ENCODE peak calls at places on chromosomes 12 and 14, in four cellular contexts. F, M, J and P are unnamed samples.

GRCh38 chr14:64137657-64138290 is 156.4 kb downstream of the ESR2 start:
- DNase-seq in F (no peak), M (no peak), J (no peak), P (no peak)

GRCh38 chr12:69595689-69596088 is 10.4 kb downstream of the CCT2 start:
- DNase-seq in F (no peak), M (no peak), J (no peak), P (no peak)

GRCh38 chr12:52387859-52388258 is 2.4 kb upstream of the KRT84 start:
- DNase-seq in F (no peak), M (no peak), J (no peak), P (no peak)

GRCh38 chr12:77795699-77796098 is 35.0 kb upstream of the NAV3 start:
- DNase-seq in F (no peak), M (no peak), J (no peak), P (no peak)

GRCh38 chr12:30631710-30632109 is 64.0 kb downstream of the IPO8 start:
- DNase-seq in F (no peak), M (no peak), J (no peak), P (no peak)

GRCh38 chr12:25558566-25558965 is 5.5 kb upstream of the LMNTD1 start:
- DNase-seq in F (no peak), M (no peak), J (no peak), P (no peak)

GRCh38 chr12:127125607-127126259 is 1141.2 kb upstream of the TMEM132C start:
- DNase-seq in F (no peak), M (peak; percentile 14), J (no peak), P (no peak)

GRCh38 chr14:36450550-36450949 is 69.5 kb downstream of the NKX2-1 start:
- DNase-seq in F (no peak), M (no peak), J (no peak), P (no peak)

GRCh38 chr14:30238936-30239335 is 311.3 kb upstream of the PRKD1 start:
- DNase-seq in F (no peak), M (no peak), J (no peak), P (no peak)

GRCh38 chr12:5442251-5443006 is 10.5 kb downstream of the NTF3 start:
- DNase-seq in F (no peak), M (no peak), J (no peak), P (no peak)

GRCh38 chr14:52272375-52272774 is 4.9 kb downstream of the PTGDR start:
- DNase-seq in F (no peak), M (peak; percentile 48), J (no peak), P (no peak)

GRCh38 chr14:104983231-104983721 is 2.3 kb upstream of the CLBA1 start:
- DNase-seq in F (no peak), M (no peak), J (no peak), P (no peak)

GRCh38 chr14:76405627-76406026 is 29.7 kb downstream of the ESRRB start:
- DNase-seq in F (no peak), M (no peak), J (no peak), P (no peak)

GRCh38 chr14:84963518-84963917 is 566.4 kb upstream of the FLRT2 start:
- DNase-seq in F (no peak), M (no peak), J (no peak), P (no peak)

GRCh38 chr14:100122481-100123215 is 36.8 kb downstream of the DEGS2 start:
- DNase-seq in F (no peak), M (no peak), J (no peak), P (no peak)

GRCh38 chr14:75041613-75042012 is 9.7 kb downstream of the MLH3 start:
- DNase-seq in F (no peak), M (peak; percentile 46), J (no peak), P (no peak)

GRCh38 chr12:95802482-95803264 is 12.1 kb upstream of the NTN4 start:
- DNase-seq in F (no peak), M (peak; percentile 27), J (no peak), P (no peak)

GRCh38 chr14:74546416-74546815 is 52.9 kb downstream of the ISCA2 start:
- DNase-seq in F (no peak), M (no peak), J (no peak), P (peak; percentile 38)

GRCh38 chr12:49791156-49791555 is 37.1 kb downstream of the NCKAP5L start:
- DNase-seq in F (no peak), M (no peak), J (no peak), P (no peak)

GRCh38 chr12:34398706-34399630 is 376.7 kb downstream of the ALG10 start:
- DNase-seq in F (peak; percentile 3), M (peak; percentile 1), J (peak; percentile 16), P (peak; percentile 27)

GRCh38 chr12:62683724-62684501 is 217.3 kb downstream of the MON2 start:
- DNase-seq in F (peak; percentile 85), M (peak; percentile 17), J (no peak), P (no peak)

GRCh38 chr14:103716091-103716801 is 636 bp downstream of the ZFYVE21 start:
- DNase-seq in F (peak; percentile 53), M (peak; percentile 60), J (no peak), P (peak; percentile 61)

GRCh38 chr14:103713304-103714062 is 1.8 kb downstream of the XRCC3 start:
- DNase-seq in F (no peak), M (no peak), J (no peak), P (no peak)

GRCh38 chr14:103714063-103714724 is 1.1 kb downstream of the XRCC3 start:
- DNase-seq in F (no peak), M (no peak), J (no peak), P (no peak)

GRCh38 chr14:103716899-103717411 is 1.3 kb downstream of the ZFYVE21 start:
- DNase-seq in F (no peak), M (no peak), J (no peak), P (no peak)

DNA sequence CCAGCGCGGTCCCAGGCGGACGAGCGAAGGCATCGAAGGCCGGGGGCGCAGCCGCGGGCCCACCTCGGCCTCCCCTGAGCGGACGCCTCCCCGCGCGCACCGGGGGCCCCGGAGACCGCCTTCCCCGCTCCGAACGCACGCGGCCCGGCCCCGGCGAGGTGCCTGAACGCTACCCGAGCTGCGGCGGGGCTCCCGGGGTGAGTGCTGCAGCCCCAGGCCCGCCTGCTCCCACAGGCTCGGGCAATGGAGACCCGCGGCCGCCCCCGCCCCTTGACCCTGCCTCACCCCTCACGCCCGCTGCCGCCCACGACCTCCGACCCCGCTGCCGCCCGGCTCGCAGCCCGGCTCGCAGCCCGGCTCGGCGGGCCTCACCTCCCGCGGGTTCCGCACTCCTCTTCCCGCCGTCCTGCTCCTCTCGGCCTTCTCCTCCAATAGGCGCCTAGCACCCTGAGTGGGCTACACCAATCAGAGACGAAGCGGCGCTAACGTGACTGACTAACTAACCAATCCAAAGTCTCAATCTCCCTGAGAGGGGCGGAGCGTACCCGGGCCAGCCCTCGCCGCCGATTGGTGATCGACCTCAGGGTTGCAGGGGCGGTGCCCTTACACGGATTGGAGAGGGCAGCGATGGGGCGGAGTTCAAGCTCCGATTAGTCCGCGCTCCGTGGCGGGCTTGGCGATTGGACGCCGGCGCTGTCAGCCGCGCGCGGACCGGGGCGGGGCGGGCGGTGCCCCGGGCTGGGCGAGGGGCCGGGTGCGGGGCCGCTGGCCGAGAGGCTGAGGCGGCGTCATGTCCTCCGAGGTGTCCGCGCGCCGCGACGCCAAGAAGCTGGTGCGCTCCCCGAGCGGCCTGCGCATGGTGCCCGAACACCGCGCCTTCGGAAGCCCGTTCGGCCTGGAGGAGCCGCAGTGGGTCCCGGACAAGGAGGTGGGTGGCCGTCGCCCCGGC is at the start of the genes XRCC3 and ZFYVE21:
- DNase-seq in F (peak; percentile 100), M (peak; percentile 100), J (peak; percentile 100), P (peak; percentile 99)
- TF ChIP-seq POLR2A in F (peak; percentile 81), M (peak; percentile 61), J (no peak), P (peak; percentile 77)

GRCh38 chr14:96038920-96039632 is at the start of gene C14orf132:
- DNase-seq in F (peak; percentile 84), M (peak; percentile 67), J (peak; percentile 58), P (peak; percentile 81)
- TF ChIP-seq POLR2A in F (peak; percentile 62), M (peak; percentile 46), J (no peak), P (peak; percentile 81)

DNA sequence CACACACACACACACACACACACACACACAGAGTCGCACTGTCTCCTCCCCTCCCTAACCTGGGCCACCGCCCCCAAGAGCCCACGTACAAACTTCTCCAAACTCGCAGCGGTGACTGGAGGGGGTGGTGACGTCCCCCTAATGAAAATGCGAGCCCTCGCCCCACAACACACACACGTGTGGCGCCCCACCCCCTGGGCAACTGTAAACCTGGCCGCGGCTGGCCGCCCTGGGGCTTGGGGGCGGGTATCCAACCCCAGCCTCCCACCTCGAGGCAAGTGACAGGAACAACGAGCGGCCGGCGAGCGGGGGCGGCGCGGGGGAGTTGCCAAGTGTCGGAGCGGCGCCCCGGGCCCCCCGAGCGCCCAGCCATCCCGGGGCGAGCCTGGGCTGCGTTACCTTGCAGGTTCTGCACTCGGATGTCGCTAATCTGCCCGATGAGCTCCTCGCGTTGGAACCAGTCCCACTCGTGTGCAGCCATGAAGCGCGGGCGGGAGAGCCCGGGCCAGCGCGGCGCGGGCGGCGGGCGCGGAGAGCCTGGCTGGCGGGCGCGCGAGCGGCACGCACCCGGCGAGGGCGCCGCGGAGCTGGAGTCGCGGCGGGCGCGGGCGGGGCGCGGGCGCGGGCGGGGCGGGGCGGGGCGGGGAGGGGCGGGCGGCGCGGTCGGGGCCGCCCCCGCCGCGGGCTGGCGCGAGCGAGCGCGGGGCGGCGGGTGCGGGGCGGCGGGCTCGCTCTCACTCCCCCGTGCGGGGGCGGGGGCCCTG is at the start of gene CLMN:
- DNase-seq in F (peak; percentile 60), M (peak; percentile 61), J (peak; percentile 53), P (peak; percentile 68)
- TF ChIP-seq POLR2A in F (no peak), M (peak; percentile 23), J (no peak), P (peak; percentile 56)

GRCh38 chr12:57109207-57110160 is 1.7 kb downstream of the STAT6 start:
- DNase-seq in F (no peak), M (no peak), J (no peak), P (no peak)

GRCh38 chr12:57112492-57113294 is 1.5 kb upstream of the STAT6 start:
- DNase-seq in F (no peak), M (no peak), J (peak; percentile 86), P (no peak)

GRCh38 chr12:57110189-57111045 is 745 bp downstream of the STAT6 start:
- DNase-seq in F (peak; percentile 79), M (peak; percentile 82), J (peak; percentile 68), P (peak; percentile 86)

GRCh38 chr12:57107456-57107855 is 3.7 kb downstream of the STAT6 start:
- DNase-seq in F (no peak), M (no peak), J (peak; percentile 21), P (no peak)

GRCh38 chr12:57111046-57111698 is at the start of gene STAT6:
- DNase-seq in F (peak; percentile 74), M (peak; percentile 91), J (peak; percentile 87), P (peak; percentile 87)
- TF ChIP-seq POLR2A in F (peak; percentile 63), M (peak; percentile 96), J (peak; percentile 77), P (peak; percentile 68)

DNA sequence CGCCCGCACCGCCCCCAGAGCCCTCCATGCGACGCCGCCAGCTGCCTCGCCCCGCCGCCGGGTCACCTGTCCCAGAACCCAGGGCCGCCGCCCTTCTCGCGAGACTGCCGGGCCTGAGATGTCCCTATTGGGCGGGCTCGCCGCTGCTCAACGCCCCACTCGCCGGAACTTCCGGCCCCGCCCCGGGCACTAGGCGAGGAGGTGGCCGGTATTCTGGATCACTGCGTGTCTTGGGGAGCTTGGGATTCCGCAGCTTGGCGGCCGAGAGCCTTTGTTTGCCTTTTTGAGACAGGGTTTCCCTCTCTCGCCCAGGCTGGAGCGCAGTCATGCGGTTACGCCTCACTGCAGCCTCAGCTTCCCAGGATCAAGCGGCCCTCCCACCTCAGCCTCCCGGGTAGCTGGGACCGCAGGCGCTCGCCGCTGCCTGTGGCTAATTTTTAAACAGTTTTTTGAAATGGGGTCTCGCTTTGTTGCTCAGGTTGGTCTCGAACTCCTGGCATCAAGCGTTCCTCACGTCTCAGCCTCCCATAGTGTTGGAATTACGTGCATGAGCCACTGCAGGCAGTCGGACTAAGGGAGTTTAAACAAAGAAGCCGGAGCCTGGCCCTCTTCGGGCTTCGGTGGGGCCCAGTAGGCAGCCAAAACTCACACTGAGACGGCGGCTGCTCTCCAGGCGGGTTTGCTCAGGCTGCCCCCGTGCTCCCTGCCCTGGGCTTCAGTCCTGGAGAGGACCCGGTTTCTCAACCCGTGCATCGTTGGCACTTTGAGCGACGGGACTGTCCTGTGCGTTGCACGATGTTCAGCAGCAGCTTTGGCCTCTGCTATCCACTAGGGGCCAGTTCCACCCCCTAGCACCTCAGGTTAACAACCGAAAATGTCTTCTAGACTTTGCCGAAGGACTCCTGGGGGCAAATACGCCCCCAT is at the start of gene SLC15A4:
- DNase-seq in F (peak; percentile 94), M (peak; percentile 98), J (peak; percentile 97), P (peak; percentile 99)
- TF ChIP-seq POLR2A in F (peak; percentile 84), M (peak; percentile 92), J (peak; percentile 59), P (peak; percentile 96)